ENCODE peak calls at places on chromosomes 1 and 21, in six cellular contexts. One of them, this sample, is unnamed.

GRCh38 chr1:117128323-117129079 is 7.0 kb upstream of the TRIM45 start:
- DNase-seq in transverse colon: no peak
- DNase-seq in heart left ventricle: no peak
- DNase-seq in breast epithelium: no peak
- DNase-seq in testis: no peak
- DNase-seq in upper lobe of left lung: no peak
- DNase-seq in this sample: no peak

GRCh38 chr1:203526572-203526971 is 32.6 kb downstream of the OPTC start:
- DNase-seq in breast epithelium: no peak
- DNase-seq in transverse colon: no peak
- DNase-seq in upper lobe of left lung: no peak
- DNase-seq in testis: no peak
- DNase-seq in heart left ventricle: no peak
- DNase-seq in this sample: no peak

GRCh38 chr1:196115641-196116040 is 492.6 kb downstream of the KCNT2 start:
- DNase-seq in testis: peak; percentile 20
- DNase-seq in transverse colon: no peak
- DNase-seq in upper lobe of left lung: no peak
- DNase-seq in breast epithelium: no peak
- DNase-seq in heart left ventricle: peak; percentile 74
- DNase-seq in this sample: no peak

GRCh38 chr21:32448803-32449594 is 36.5 kb downstream of the EVA1C start:
- DNase-seq in upper lobe of left lung: no peak
- DNase-seq in breast epithelium: no peak
- DNase-seq in transverse colon: no peak
- DNase-seq in heart left ventricle: no peak
- DNase-seq in testis: no peak
- DNase-seq in this sample: no peak

GRCh38 chr1:70627910-70628309 is 216.8 kb downstream of the CTH start:
- DNase-seq in heart left ventricle: no peak
- DNase-seq in transverse colon: no peak
- DNase-seq in testis: no peak
- DNase-seq in upper lobe of left lung: no peak
- DNase-seq in breast epithelium: no peak
- DNase-seq in this sample: no peak

GRCh38 chr1:153790282-153790995 is 15.2 kb downstream of the SLC27A3 start:
- DNase-seq in testis: peak; percentile 89
- DNase-seq in transverse colon: peak; percentile 69
- DNase-seq in heart left ventricle: peak; percentile 83
- DNase-seq in breast epithelium: no peak
- DNase-seq in upper lobe of left lung: no peak
- DNase-seq in this sample: no peak

GRCh38 chr1:191969287-191969686 is 189.0 kb upstream of the RGS18 start:
- DNase-seq in heart left ventricle: no peak
- DNase-seq in breast epithelium: no peak
- DNase-seq in upper lobe of left lung: no peak
- DNase-seq in testis: no peak
- DNase-seq in transverse colon: no peak
- DNase-seq in this sample: no peak

GRCh38 chr1:24415910-24416665 is 486 bp downstream of the NIPAL3 start:
- DNase-seq in breast epithelium: no peak
- DNase-seq in heart left ventricle: no peak
- DNase-seq in testis: no peak
- DNase-seq in transverse colon: no peak
- DNase-seq in upper lobe of left lung: no peak
- DNase-seq in this sample: no peak

GRCh38 chr1:8873506-8874229 is 4.8 kb downstream of the ENO1 start:
- DNase-seq in transverse colon: peak; percentile 87
- DNase-seq in testis: peak; percentile 44
- DNase-seq in heart left ventricle: peak; percentile 82
- DNase-seq in breast epithelium: peak; percentile 80
- DNase-seq in upper lobe of left lung: no peak
- DNase-seq in this sample: peak; percentile 60

GRCh38 chr1:36436820-36437219 is 13.4 kb downstream of the OSCP1 start:
- DNase-seq in heart left ventricle: no peak
- DNase-seq in transverse colon: no peak
- DNase-seq in testis: no peak
- DNase-seq in upper lobe of left lung: no peak
- DNase-seq in breast epithelium: no peak
- DNase-seq in this sample: no peak

GRCh38 chr1:28247603-28248272 is 11.6 kb upstream of the SESN2 start:
- DNase-seq in transverse colon: peak; percentile 21
- DNase-seq in heart left ventricle: no peak
- DNase-seq in testis: no peak
- DNase-seq in upper lobe of left lung: no peak
- DNase-seq in breast epithelium: no peak
- DNase-seq in this sample: no peak

GRCh38 chr1:150006881-150007401 is 3.6 kb downstream of the OTUD7B start:
- DNase-seq in testis: no peak
- DNase-seq in breast epithelium: no peak
- DNase-seq in upper lobe of left lung: no peak
- DNase-seq in heart left ventricle: no peak
- DNase-seq in transverse colon: no peak
- DNase-seq in this sample: no peak

GRCh38 chr1:62230724-62231123 is 36.1 kb downstream of the L1TD1 start:
- DNase-seq in breast epithelium: no peak
- DNase-seq in testis: no peak
- DNase-seq in heart left ventricle: no peak
- DNase-seq in upper lobe of left lung: no peak
- DNase-seq in transverse colon: no peak
- DNase-seq in this sample: no peak

GRCh38 chr1:10635992-10636391 is 160.5 kb downstream of the CASZ1 start:
- DNase-seq in transverse colon: no peak
- DNase-seq in testis: no peak
- DNase-seq in breast epithelium: peak; percentile 95
- DNase-seq in upper lobe of left lung: peak; percentile 83
- DNase-seq in heart left ventricle: no peak
- DNase-seq in this sample: no peak
- TF ChIP-seq POLR2A in transverse colon: no peak
- TF ChIP-seq POLR2A in testis: no peak
- TF ChIP-seq POLR2A in breast epithelium: no peak
- TF ChIP-seq POLR2A in upper lobe of left lung: no peak
- TF ChIP-seq POLR2A in heart left ventricle: no peak
- TF ChIP-seq POLR2A in this sample: no peak

DNA sequence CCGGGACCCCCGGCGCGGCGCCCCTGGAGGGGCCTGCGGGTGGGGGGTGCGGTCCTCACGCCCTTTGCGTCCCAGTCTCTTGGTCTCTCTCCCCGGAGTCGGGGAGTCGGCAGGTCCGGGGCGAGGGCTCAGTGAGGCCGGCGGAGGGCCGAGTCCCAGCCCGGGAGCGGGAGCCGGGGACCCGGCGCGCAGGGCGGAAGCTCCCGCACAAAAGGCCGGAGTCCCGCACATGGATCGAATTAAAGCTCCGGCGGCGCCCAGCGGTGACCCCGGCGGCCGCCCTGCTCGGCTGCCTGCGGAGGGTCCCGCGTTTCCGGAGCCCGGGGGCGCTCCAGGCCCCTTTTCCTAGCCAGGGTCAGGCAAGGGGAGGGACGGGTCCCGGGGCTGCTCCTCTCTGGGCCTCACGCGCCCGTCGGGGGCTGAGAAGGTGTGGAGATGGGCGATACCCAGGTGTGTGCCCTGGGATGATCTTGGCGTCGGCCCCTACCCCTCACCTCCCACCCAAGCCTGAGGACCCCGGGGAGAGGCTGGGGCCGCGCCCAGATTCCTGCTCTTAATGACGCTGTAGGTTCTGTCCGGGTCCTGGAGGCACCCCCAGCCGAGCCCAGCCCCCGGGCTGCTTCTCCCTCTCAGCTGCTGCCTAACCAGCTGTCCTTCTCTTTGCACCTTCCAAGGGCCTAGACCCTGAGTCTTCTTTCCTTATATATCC is 512 bp downstream of the FBLIM1 start:
- DNase-seq in transverse colon: no peak
- DNase-seq in testis: no peak
- DNase-seq in breast epithelium: no peak
- DNase-seq in heart left ventricle: no peak
- DNase-seq in upper lobe of left lung: peak; percentile 84
- DNase-seq in this sample: no peak
- H3K27ac ChIP-seq in transverse colon: peak overlapping the region; percentile 87
- H3K27ac ChIP-seq in testis: peak overlapping the region; percentile 93
- H3K27ac ChIP-seq in breast epithelium: peak overlapping the region; percentile 93
- H3K27ac ChIP-seq in heart left ventricle: peak overlapping the region; percentile 84
- H3K27ac ChIP-seq in upper lobe of left lung: peak overlapping the region; percentile 74
- H3K27ac ChIP-seq in this sample: peak overlapping the region; percentile 86

GRCh38 chr1:213194383-213194782 is 143.3 kb downstream of the RPS6KC1 start:
- DNase-seq in transverse colon: no peak
- DNase-seq in breast epithelium: no peak
- DNase-seq in testis: no peak
- DNase-seq in upper lobe of left lung: no peak
- DNase-seq in heart left ventricle: no peak
- DNase-seq in this sample: no peak

GRCh38 chr1:213186168-213186567 is 135.1 kb downstream of the RPS6KC1 start:
- DNase-seq in heart left ventricle: no peak
- DNase-seq in breast epithelium: no peak
- DNase-seq in upper lobe of left lung: no peak
- DNase-seq in testis: no peak
- DNase-seq in transverse colon: no peak
- DNase-seq in this sample: no peak

DNA sequence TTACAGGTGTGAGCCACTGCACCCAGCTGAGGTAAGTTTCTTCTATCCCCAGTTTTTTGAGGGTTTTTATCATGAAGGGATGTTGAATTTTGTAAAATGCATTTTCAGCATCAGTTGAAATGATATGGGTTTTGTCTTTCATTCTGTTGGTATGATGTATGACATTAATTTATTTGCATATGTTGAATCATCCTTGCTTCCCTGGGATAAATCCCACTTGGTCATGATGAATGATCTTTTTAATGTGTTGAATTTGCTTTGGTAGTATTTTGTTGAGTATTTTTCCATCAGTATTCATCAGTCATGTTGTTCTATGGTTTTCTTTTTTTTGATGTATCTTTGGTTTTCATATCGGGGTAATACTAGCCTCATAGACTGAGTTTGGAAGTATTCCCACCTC is 141.0 kb downstream of the RPS6KC1 start:
- DNase-seq in heart left ventricle: no peak
- DNase-seq in upper lobe of left lung: no peak
- DNase-seq in testis: no peak
- DNase-seq in breast epithelium: no peak
- DNase-seq in transverse colon: no peak
- DNase-seq in this sample: no peak
- H3K27me3 ChIP-seq in heart left ventricle: no peaks in the 10 kb centered on the region
- H3K27me3 ChIP-seq in upper lobe of left lung: no peaks in the 10 kb centered on the region
- H3K27me3 ChIP-seq in testis: no peaks in the 10 kb centered on the region
- H3K27me3 ChIP-seq in breast epithelium: no peaks in the 10 kb centered on the region
- H3K27me3 ChIP-seq in transverse colon: no peaks in the 10 kb centered on the region
- H3K27me3 ChIP-seq in this sample: no peaks in the 10 kb centered on the region

DNA sequence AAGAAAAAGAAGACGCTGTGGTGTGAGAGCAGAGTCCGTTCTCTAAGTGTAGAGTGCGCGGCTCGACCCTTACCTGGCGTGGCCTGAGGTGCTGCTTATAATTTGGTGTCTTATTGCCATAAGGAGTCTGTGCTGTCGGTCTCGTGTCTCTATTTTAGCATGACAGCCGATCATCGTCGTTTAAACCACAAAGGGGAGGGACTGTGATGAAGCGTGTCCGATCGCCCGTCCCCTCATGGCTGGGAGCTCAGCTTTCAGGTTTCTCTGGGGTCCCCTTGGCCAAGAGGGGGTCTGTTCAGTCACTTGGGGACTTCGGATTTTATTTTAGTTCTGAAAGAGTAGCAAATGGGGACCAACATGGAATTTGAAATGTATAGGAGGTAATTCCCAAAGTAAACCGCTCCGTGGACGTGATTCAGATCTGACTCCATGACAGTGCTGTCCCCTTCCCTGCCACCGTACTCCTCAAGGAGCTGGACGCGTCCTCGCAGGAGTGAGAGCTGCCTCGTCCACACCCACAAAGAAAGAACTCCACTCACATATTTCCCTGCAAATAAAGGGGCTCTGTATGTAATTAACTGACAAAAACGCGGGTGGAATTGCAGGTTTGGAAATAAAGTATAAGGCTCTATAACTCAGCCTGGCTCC is 183.5 kb downstream of the ETS2 start:
- DNase-seq in breast epithelium: no peak
- DNase-seq in upper lobe of left lung: no peak
- DNase-seq in heart left ventricle: no peak
- DNase-seq in transverse colon: no peak
- DNase-seq in testis: no peak
- DNase-seq in this sample: no peak
- TF ChIP-seq POLR2A in breast epithelium: no peak
- TF ChIP-seq POLR2A in upper lobe of left lung: no peak
- TF ChIP-seq POLR2A in heart left ventricle: no peak
- TF ChIP-seq POLR2A in transverse colon: no peak
- TF ChIP-seq POLR2A in testis: no peak
- TF ChIP-seq POLR2A in this sample: no peak

GRCh38 chr1:183607322-183607980 is 17.2 kb upstream of the NCF2 start:
- DNase-seq in testis: no peak
- DNase-seq in breast epithelium: no peak
- DNase-seq in transverse colon: no peak
- DNase-seq in heart left ventricle: no peak
- DNase-seq in upper lobe of left lung: no peak
- DNase-seq in this sample: no peak
- H3K27ac ChIP-seq in testis: no peak overlapping the region
- H3K27ac ChIP-seq in breast epithelium: no peak overlapping the region
- H3K27ac ChIP-seq in transverse colon: no peak overlapping the region
- H3K27ac ChIP-seq in heart left ventricle: no peak overlapping the region
- H3K27ac ChIP-seq in upper lobe of left lung: peak overlapping the region; percentile 24
- H3K27ac ChIP-seq in this sample: no peak overlapping the region

GRCh38 chr1:26084091-26084561 is 16.7 kb upstream of the TRIM63 start:
- DNase-seq in heart left ventricle: no peak
- DNase-seq in testis: no peak
- DNase-seq in breast epithelium: peak; percentile 63
- DNase-seq in upper lobe of left lung: no peak
- DNase-seq in transverse colon: no peak
- DNase-seq in this sample: no peak

GRCh38 chr1:26082020-26082350 is 14.6 kb upstream of the TRIM63 start:
- DNase-seq in transverse colon: no peak
- DNase-seq in upper lobe of left lung: no peak
- DNase-seq in breast epithelium: no peak
- DNase-seq in heart left ventricle: no peak
- DNase-seq in testis: no peak
- DNase-seq in this sample: no peak

GRCh38 chr1:26081267-26082019 is 14.0 kb upstream of the TRIM63 start:
- DNase-seq in transverse colon: no peak
- DNase-seq in breast epithelium: no peak
- DNase-seq in testis: no peak
- DNase-seq in upper lobe of left lung: no peak
- DNase-seq in heart left ventricle: peak; percentile 74
- DNase-seq in this sample: no peak

GRCh38 chr1:26083246-26083645 is 15.8 kb upstream of the TRIM63 start:
- DNase-seq in testis: no peak
- DNase-seq in breast epithelium: no peak
- DNase-seq in transverse colon: no peak
- DNase-seq in heart left ventricle: no peak
- DNase-seq in upper lobe of left lung: no peak
- DNase-seq in this sample: no peak

DNA sequence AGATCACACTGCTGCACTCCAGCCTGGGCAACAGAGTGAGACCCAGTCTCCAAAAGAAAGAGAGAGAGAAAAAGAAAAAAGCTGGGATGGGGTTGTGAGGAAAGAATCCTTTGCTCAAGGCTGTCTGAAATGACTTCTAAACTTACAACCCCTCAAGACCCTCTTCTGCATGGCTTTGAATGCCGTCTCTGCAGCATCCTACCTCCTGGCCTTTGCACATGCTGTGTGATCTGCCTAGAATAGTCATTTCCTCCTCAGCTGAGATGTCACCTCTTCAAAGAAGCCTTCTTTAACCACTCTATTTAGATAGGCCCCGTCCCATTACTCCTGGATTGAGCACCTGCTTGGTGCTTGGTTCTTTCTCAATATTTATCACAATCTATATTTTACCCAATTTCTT is 17.4 kb upstream of the TRIM63 start:
- DNase-seq in transverse colon: no peak
- DNase-seq in testis: no peak
- DNase-seq in heart left ventricle: no peak
- DNase-seq in upper lobe of left lung: no peak
- DNase-seq in breast epithelium: no peak
- DNase-seq in this sample: no peak
- H3K27me3 ChIP-seq in transverse colon: peaks cover 21% of the 10 kb centered on the region
- H3K27me3 ChIP-seq in testis: no peaks in the 10 kb centered on the region
- H3K27me3 ChIP-seq in heart left ventricle: peaks cover 4% of the 10 kb centered on the region
- H3K27me3 ChIP-seq in upper lobe of left lung: no peaks in the 10 kb centered on the region
- H3K27me3 ChIP-seq in breast epithelium: no peaks in the 10 kb centered on the region
- H3K27me3 ChIP-seq in this sample: no peaks in the 10 kb centered on the region